ENCODE peak calls at places on chromosome 1, in six cellular contexts. H, L, T, I, K and G are unnamed samples.
A peak's percentile ranks its signal among the peaks of the same experiment; 100 is the strongest.

GRCh38 chr1:99548924-99549605 is 96.8 kb upstream of the PALMD start:
- DNase-seq in T (peak; percentile 55), I (no peak), H (no peak), L (no peak), K (no peak), G (no peak)

GRCh38 chr1:240732390-240732789 is 120.4 kb upstream of the GREM2 start:
- DNase-seq in K (no peak), T (no peak), L (no peak), I (peak; percentile 73), H (peak; percentile 45), G (peak; percentile 56)

GRCh38 chr1:55364216-55364615 is 149.1 kb upstream of the USP24 start:
- DNase-seq in I (no peak), H (no peak), T (no peak), L (no peak), K (no peak), G (no peak)

GRCh38 chr1:227749916-227750710 is 14.9 kb downstream of the SNAP47 start:
- DNase-seq in H (no peak), K (no peak), L (no peak), I (no peak), T (no peak), G (no peak)

GRCh38 chr1:173914366-173914871 is 2.7 kb downstream of the SERPINC1 start:
- DNase-seq in H (peak; percentile 1), L (no peak), K (peak; percentile 6), I (peak; percentile 47), T (peak; percentile 6), G (peak; percentile 60)

GRCh38 chr1:111754964-111755320 is 759 bp upstream of the DDX20 start:
- DNase-seq in T (peak; percentile 63), K (peak; percentile 15), H (no peak), I (peak; percentile 28), L (peak; percentile 7), G (peak; percentile 45)

GRCh38 chr1:17008208-17008855 is 3.4 kb downstream of the ATP13A2 start:
- DNase-seq in I (no peak), L (no peak), K (no peak), T (no peak), H (no peak), G (no peak)

GRCh38 chr1:15417365-15417934 is 7.8 kb downstream of the EFHD2 start:
- DNase-seq in K (peak; percentile 43), L (peak; percentile 50), H (no peak), T (no peak), I (peak; percentile 77), G (peak; percentile 95)

GRCh38 chr1:45328680-45329079 is 2.0 kb downstream of the HPDL start:
- DNase-seq in H (no peak), K (no peak), T (no peak), I (no peak), L (no peak), G (no peak)

GRCh38 chr1:243842978-243843490 is 7.0 kb downstream of the AKT3 start:
- DNase-seq in I (no peak), L (no peak), H (peak; percentile 60), T (no peak), K (no peak), G (no peak)

GRCh38 chr1:14507227-14507626 is 91.3 kb upstream of the KAZN start:
- DNase-seq in I (no peak), K (no peak), H (no peak), T (no peak), L (no peak), G (no peak)